ENCODE peak calls at places on chromosomes 7 and 10, in six cellular contexts. One of them, this sample, is unnamed.
A peak's percentile ranks its signal among the peaks of the same experiment; 100 is the strongest.

GRCh38 chr10:18438356-18439126 is 212.8 kb downstream of the NSUN6 start:
- DNase-seq in uterus: no peak
- DNase-seq in gastrocnemius medialis: no peak
- DNase-seq in heart left ventricle: peak; percentile 68
- DNase-seq in esophagus muscularis mucosa: no peak
- DNase-seq in transverse colon: no peak
- DNase-seq in this sample: no peak

GRCh38 chr7:2870471-2870941 is 26.4 kb upstream of the GNA12 start:
- DNase-seq in uterus: peak; percentile 80
- DNase-seq in gastrocnemius medialis: peak; percentile 28
- DNase-seq in heart left ventricle: peak; percentile 82
- DNase-seq in esophagus muscularis mucosa: peak; percentile 94
- DNase-seq in transverse colon: peak; percentile 61
- DNase-seq in this sample: no peak

GRCh38 chr7:151626422-151627115 is 106.9 kb upstream of the RHEB start:
- DNase-seq in uterus: no peak
- DNase-seq in gastrocnemius medialis: peak; percentile 46
- DNase-seq in heart left ventricle: peak; percentile 64
- DNase-seq in esophagus muscularis mucosa: no peak
- DNase-seq in transverse colon: peak; percentile 41
- DNase-seq in this sample: no peak

GRCh38 chr7:29189743-29190201 is 4.8 kb upstream of the CHN2 start:
- DNase-seq in uterus: peak; percentile 57
- DNase-seq in gastrocnemius medialis: no peak
- DNase-seq in heart left ventricle: peak; percentile 51
- DNase-seq in esophagus muscularis mucosa: peak; percentile 90
- DNase-seq in transverse colon: peak; percentile 67
- DNase-seq in this sample: peak; percentile 32

GRCh38 chr10:71496927-71497801 is 100.4 kb downstream of the CDH23 start:
- DNase-seq in uterus: no peak
- DNase-seq in gastrocnemius medialis: no peak
- DNase-seq in heart left ventricle: no peak
- DNase-seq in esophagus muscularis mucosa: no peak
- DNase-seq in transverse colon: no peak
- DNase-seq in this sample: no peak

GRCh38 chr7:94216944-94217461 is 177.7 kb upstream of the COL1A2 start:
- DNase-seq in uterus: no peak
- DNase-seq in gastrocnemius medialis: no peak
- DNase-seq in heart left ventricle: no peak
- DNase-seq in esophagus muscularis mucosa: no peak
- DNase-seq in transverse colon: no peak
- DNase-seq in this sample: no peak

GRCh38 chr10:49299816-49300139 is 808 bp downstream of the C10orf71 start:
- DNase-seq in uterus: no peak
- DNase-seq in gastrocnemius medialis: no peak
- DNase-seq in heart left ventricle: no peak
- DNase-seq in esophagus muscularis mucosa: no peak
- DNase-seq in transverse colon: no peak
- DNase-seq in this sample: peak; percentile 53

GRCh38 chr10:93376372-93377296 is 105.5 kb downstream of the MYOF start:
- DNase-seq in uterus: peak; percentile 68
- DNase-seq in gastrocnemius medialis: peak; percentile 25
- DNase-seq in heart left ventricle: peak; percentile 37
- DNase-seq in esophagus muscularis mucosa: peak; percentile 93
- DNase-seq in transverse colon: peak; percentile 42
- DNase-seq in this sample: peak; percentile 14

GRCh38 chr10:93445097-93445960 is 36.8 kb downstream of the MYOF start:
- DNase-seq in uterus: peak; percentile 91
- DNase-seq in gastrocnemius medialis: peak; percentile 65
- DNase-seq in heart left ventricle: peak; percentile 86
- DNase-seq in esophagus muscularis mucosa: peak; percentile 98
- DNase-seq in transverse colon: peak; percentile 89
- DNase-seq in this sample: no peak

GRCh38 chr10:47350671-47351640 is 2.8 kb downstream of the RBP3 start:
- DNase-seq in uterus: no peak
- DNase-seq in gastrocnemius medialis: no peak
- DNase-seq in heart left ventricle: no peak
- DNase-seq in esophagus muscularis mucosa: no peak
- DNase-seq in transverse colon: no peak
- DNase-seq in this sample: no peak

GRCh38 chr7:339062-339342 is 49.0 kb downstream of the FOXL3 start:
- DNase-seq in uterus: no peak
- DNase-seq in gastrocnemius medialis: no peak
- DNase-seq in heart left ventricle: no peak
- DNase-seq in esophagus muscularis mucosa: no peak
- DNase-seq in transverse colon: no peak
- DNase-seq in this sample: no peak

GRCh38 chr10:110208614-110209398 is 1.4 kb downstream of the MXI1 start:
- DNase-seq in uterus: no peak
- DNase-seq in gastrocnemius medialis: peak; percentile 14
- DNase-seq in heart left ventricle: peak; percentile 52
- DNase-seq in esophagus muscularis mucosa: peak; percentile 92
- DNase-seq in transverse colon: peak; percentile 49
- DNase-seq in this sample: peak; percentile 34

GRCh38 chr7:159027803-159028455 is 116.7 kb downstream of the VIPR2 start:
- DNase-seq in uterus: no peak
- DNase-seq in gastrocnemius medialis: no peak
- DNase-seq in heart left ventricle: no peak
- DNase-seq in esophagus muscularis mucosa: peak; percentile 79
- DNase-seq in transverse colon: peak; percentile 66
- DNase-seq in this sample: no peak

GRCh38 chr10:80408198-80409085 is at the start of gene PRXL2A:
- DNase-seq in uterus: peak; percentile 82
- DNase-seq in gastrocnemius medialis: peak; percentile 51
- DNase-seq in heart left ventricle: peak; percentile 89
- DNase-seq in esophagus muscularis mucosa: no peak
- DNase-seq in transverse colon: peak; percentile 89
- DNase-seq in this sample: peak; percentile 95

GRCh38 chr7:111224354-111225231 is 133.7 kb downstream of the LRRN3 start:
- DNase-seq in uterus: no peak
- DNase-seq in gastrocnemius medialis: no peak
- DNase-seq in heart left ventricle: no peak
- DNase-seq in esophagus muscularis mucosa: no peak
- DNase-seq in transverse colon: no peak
- DNase-seq in this sample: no peak

GRCh38 chr10:113002449-113002777 is 52.4 kb downstream of the TCF7L2 start:
- DNase-seq in uterus: no peak
- DNase-seq in gastrocnemius medialis: no peak
- DNase-seq in heart left ventricle: no peak
- DNase-seq in esophagus muscularis mucosa: no peak
- DNase-seq in transverse colon: no peak
- DNase-seq in this sample: no peak

GRCh38 chr7:35623381-35623780 is 71.6 kb downstream of the HERPUD2 start:
- DNase-seq in uterus: no peak
- DNase-seq in gastrocnemius medialis: no peak
- DNase-seq in heart left ventricle: no peak
- DNase-seq in esophagus muscularis mucosa: no peak
- DNase-seq in transverse colon: no peak
- DNase-seq in this sample: no peak

GRCh38 chr7:31175672-31176071 is 123.6 kb downstream of the ADCYAP1R1 start:
- DNase-seq in uterus: no peak
- DNase-seq in gastrocnemius medialis: no peak
- DNase-seq in heart left ventricle: no peak
- DNase-seq in esophagus muscularis mucosa: no peak
- DNase-seq in transverse colon: no peak
- DNase-seq in this sample: no peak

GRCh38 chr10:124886195-124886594 is 55.7 kb upstream of the ZRANB1 start:
- DNase-seq in uterus: no peak
- DNase-seq in gastrocnemius medialis: no peak
- DNase-seq in heart left ventricle: no peak
- DNase-seq in esophagus muscularis mucosa: no peak
- DNase-seq in transverse colon: no peak
- DNase-seq in this sample: no peak

GRCh38 chr7:50303082-50303893 is 1.2 kb upstream of the IKZF1 start:
- DNase-seq in uterus: no peak
- DNase-seq in gastrocnemius medialis: no peak
- DNase-seq in heart left ventricle: no peak
- DNase-seq in esophagus muscularis mucosa: no peak
- DNase-seq in transverse colon: no peak
- DNase-seq in this sample: no peak

GRCh38 chr7:50304911-50305621 is 550 bp downstream of the IKZF1 start:
- DNase-seq in uterus: no peak
- DNase-seq in gastrocnemius medialis: no peak
- DNase-seq in heart left ventricle: no peak
- DNase-seq in esophagus muscularis mucosa: no peak
- DNase-seq in transverse colon: peak; percentile 70
- DNase-seq in this sample: peak; percentile 26

GRCh38 chr7:50305697-50306300 is 1.3 kb downstream of the IKZF1 start:
- DNase-seq in uterus: no peak
- DNase-seq in gastrocnemius medialis: no peak
- DNase-seq in heart left ventricle: no peak
- DNase-seq in esophagus muscularis mucosa: no peak
- DNase-seq in transverse colon: no peak
- DNase-seq in this sample: no peak

GRCh38 chr7:50303894-50304157 is 690 bp upstream of the IKZF1 start:
- DNase-seq in uterus: no peak
- DNase-seq in gastrocnemius medialis: no peak
- DNase-seq in heart left ventricle: no peak
- DNase-seq in esophagus muscularis mucosa: no peak
- DNase-seq in transverse colon: no peak
- DNase-seq in this sample: peak; percentile 21

DNA sequence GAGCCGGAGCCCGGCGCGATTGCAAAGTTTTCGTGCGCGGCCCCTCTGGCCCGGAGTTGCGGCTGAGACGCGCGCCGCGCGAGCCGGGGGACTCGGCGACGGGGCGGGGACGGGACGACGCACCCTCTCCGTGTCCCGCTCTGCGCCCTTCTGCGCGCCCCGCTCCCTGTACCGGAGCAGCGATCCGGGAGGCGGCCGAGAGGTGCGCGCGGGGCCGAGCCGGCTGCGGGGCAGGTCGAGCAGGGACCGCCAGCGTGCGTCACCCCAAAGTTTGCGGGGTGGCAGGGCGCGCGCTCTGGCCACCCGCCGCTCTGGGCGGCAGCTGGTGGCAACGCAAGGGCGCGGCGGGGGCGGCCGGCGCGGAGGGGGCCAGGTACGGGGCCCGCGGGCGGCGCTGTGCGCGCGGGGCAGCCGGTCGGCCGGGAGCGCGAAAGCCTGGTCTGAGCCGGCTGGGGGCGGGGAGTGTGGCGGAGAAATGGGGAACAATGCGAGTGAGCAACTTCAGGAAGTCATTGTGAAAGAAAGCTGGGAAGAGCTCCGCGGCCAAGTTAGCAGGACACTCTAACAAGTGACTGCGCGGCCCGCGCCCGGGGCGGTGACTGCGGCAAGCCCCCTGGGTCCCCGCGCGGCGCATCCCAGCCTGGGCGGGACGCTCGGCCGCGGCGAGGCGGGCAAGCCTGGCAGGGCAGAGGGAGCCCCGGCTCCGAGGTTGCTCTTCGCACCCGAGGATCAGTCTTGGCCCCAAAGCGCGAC is at the start of gene IKZF1:
- DNase-seq in uterus: peak; percentile 20
- DNase-seq in gastrocnemius medialis: peak; percentile 19
- DNase-seq in heart left ventricle: peak; percentile 66
- DNase-seq in esophagus muscularis mucosa: no peak
- DNase-seq in transverse colon: peak; percentile 69
- DNase-seq in this sample: peak; percentile 22
- TF ChIP-seq POLR2A in uterus: no peak
- TF ChIP-seq POLR2A in gastrocnemius medialis: no peak
- TF ChIP-seq POLR2A in heart left ventricle: no peak
- TF ChIP-seq POLR2A in esophagus muscularis mucosa: no peak
- TF ChIP-seq POLR2A in transverse colon: no peak
- TF ChIP-seq POLR2A in this sample: no peak

GRCh38 chr10:100535715-100536353 is at the start of gene HIF1AN:
- DNase-seq in uterus: peak; percentile 87
- DNase-seq in gastrocnemius medialis: peak; percentile 81
- DNase-seq in heart left ventricle: peak; percentile 92
- DNase-seq in esophagus muscularis mucosa: peak; percentile 95
- DNase-seq in transverse colon: peak; percentile 90
- DNase-seq in this sample: peak; percentile 90
- TF ChIP-seq POLR2A in uterus: no peak
- TF ChIP-seq POLR2A in gastrocnemius medialis: peak; percentile 81
- TF ChIP-seq POLR2A in heart left ventricle: peak; percentile 73
- TF ChIP-seq POLR2A in esophagus muscularis mucosa: peak; percentile 50
- TF ChIP-seq POLR2A in transverse colon: peak; percentile 86
- TF ChIP-seq POLR2A in this sample: peak; percentile 86

GRCh38 chr10:75508239-75508813 is 76.9 kb downstream of the LRMDA start:
- DNase-seq in uterus: no peak
- DNase-seq in gastrocnemius medialis: no peak
- DNase-seq in heart left ventricle: no peak
- DNase-seq in esophagus muscularis mucosa: peak; percentile 37
- DNase-seq in transverse colon: no peak
- DNase-seq in this sample: no peak

GRCh38 chr10:75508814-75509306 is 77.4 kb downstream of the LRMDA start:
- DNase-seq in uterus: peak; percentile 69
- DNase-seq in gastrocnemius medialis: no peak
- DNase-seq in heart left ventricle: no peak
- DNase-seq in esophagus muscularis mucosa: no peak
- DNase-seq in transverse colon: no peak
- DNase-seq in this sample: no peak

GRCh38 chr10:75505840-75506506 is 74.5 kb downstream of the LRMDA start:
- DNase-seq in uterus: no peak
- DNase-seq in gastrocnemius medialis: no peak
- DNase-seq in heart left ventricle: no peak
- DNase-seq in esophagus muscularis mucosa: no peak
- DNase-seq in transverse colon: no peak
- DNase-seq in this sample: no peak

GRCh38 chr10:75505293-75505692 is 73.9 kb downstream of the LRMDA start:
- DNase-seq in uterus: no peak
- DNase-seq in gastrocnemius medialis: no peak
- DNase-seq in heart left ventricle: no peak
- DNase-seq in esophagus muscularis mucosa: no peak
- DNase-seq in transverse colon: no peak
- DNase-seq in this sample: no peak

GRCh38 chr10:75507469-75507868 is 76.0 kb downstream of the LRMDA start:
- DNase-seq in uterus: no peak
- DNase-seq in gastrocnemius medialis: no peak
- DNase-seq in heart left ventricle: no peak
- DNase-seq in esophagus muscularis mucosa: no peak
- DNase-seq in transverse colon: no peak
- DNase-seq in this sample: no peak
- TF ChIP-seq POLR2A in uterus: no peak
- TF ChIP-seq POLR2A in gastrocnemius medialis: no peak
- TF ChIP-seq POLR2A in heart left ventricle: no peak
- TF ChIP-seq POLR2A in esophagus muscularis mucosa: no peak
- TF ChIP-seq POLR2A in transverse colon: no peak
- TF ChIP-seq POLR2A in this sample: no peak

DNA sequence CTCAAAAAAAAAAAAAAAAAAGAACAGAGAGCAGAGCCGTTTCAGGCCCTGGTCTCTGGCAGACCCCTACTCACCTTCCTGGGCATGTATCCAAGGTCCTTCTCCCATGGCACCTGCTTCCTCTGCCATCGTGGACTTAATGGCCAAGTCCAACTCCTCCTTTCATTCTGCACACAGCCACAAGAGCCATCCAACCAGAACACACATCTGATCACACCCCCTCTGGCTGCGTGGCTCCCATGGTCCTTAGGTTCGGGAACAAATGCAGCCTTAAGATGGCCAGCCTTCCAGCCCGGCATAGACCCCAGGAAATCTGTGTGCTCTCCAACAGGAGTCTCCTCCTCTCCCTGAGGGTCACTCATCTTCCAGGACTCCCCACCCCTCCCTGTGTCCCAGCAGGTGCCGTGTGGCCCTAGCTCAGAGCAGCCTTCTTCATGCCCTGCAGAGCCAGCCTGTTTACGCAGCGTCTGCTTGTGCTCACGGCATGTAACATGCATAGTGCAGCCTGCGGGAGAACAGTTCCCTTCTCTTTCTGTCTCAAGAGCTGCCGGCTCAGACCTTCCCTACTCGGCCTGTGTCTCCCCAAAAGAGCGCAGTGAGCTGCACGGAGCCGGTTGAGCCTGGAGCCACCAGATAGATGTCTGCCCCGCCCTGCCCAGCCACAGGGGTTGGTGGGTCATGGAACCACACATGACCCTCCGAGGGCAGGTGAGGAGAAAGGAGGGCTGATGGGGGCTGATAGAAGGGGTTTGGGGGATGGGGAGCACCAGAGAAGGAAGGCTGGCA is 157.3 kb downstream of the NRF1 start:
- DNase-seq in uterus: no peak
- DNase-seq in gastrocnemius medialis: no peak
- DNase-seq in heart left ventricle: no peak
- DNase-seq in esophagus muscularis mucosa: no peak
- DNase-seq in transverse colon: no peak
- DNase-seq in this sample: no peak
- TF ChIP-seq POLR2A in uterus: no peak
- TF ChIP-seq POLR2A in gastrocnemius medialis: no peak
- TF ChIP-seq POLR2A in heart left ventricle: no peak
- TF ChIP-seq POLR2A in esophagus muscularis mucosa: no peak
- TF ChIP-seq POLR2A in transverse colon: no peak
- TF ChIP-seq POLR2A in this sample: no peak